ENCODE peak calls at places on chromosomes 11 and 22, in ten cellular contexts. E is CD8-positive, alpha-beta T cell; F is dorsolateral prefrontal cortex; A is GM12864; K is fibroblast of mammary gland; X is heart left ventricle; V is mesendoderm; G is naive thymus-derived CD4-positive, alpha-beta T cell; Y is lower lobe of right lung; I is GM12865. H is an unnamed sample.

GRCh38 chr11:65920035-65920802 is 993 bp downstream of the DRAP1 start:
- DNase-seq in E (no peak), G (no peak), I (no peak), A (no peak), F (peak), V (no peak), K (no peak), X (no peak), Y (no peak), H (peak)

GRCh38 chr22:19287076-19287724 is 4.3 kb downstream of the CLTCL1 start:
- DNase-seq in G (no peak), A (no peak), V (no peak), X (no peak), Y (no peak), E (no peak), K (peak), I (no peak), F (no peak), H (no peak)

GRCh38 chr22:33635766-33636165 is 284.5 kb downstream of the LARGE1 start:
- DNase-seq in G (no peak), F (no peak), V (no peak), I (no peak), X (no peak), E (no peak), A (no peak), K (no peak), Y (no peak), H (no peak)

GRCh38 chr11:75351541-75352416 is at the start of gene ARRB1:
- DNase-seq in E (peak), F (no peak), Y (peak), A (no peak), K (no peak), V (peak), X (peak), G (peak), I (peak), H (peak)

GRCh38 chr11:35583126-35583525 is 35.1 kb upstream of the FJX1 start:
- DNase-seq in X (no peak), I (no peak), E (no peak), G (no peak), Y (no peak), K (peak), A (no peak), F (no peak), V (no peak), H (no peak)

GRCh38 chr11:79458712-79459111 is 17.9 kb upstream of the TENM4 start:
- DNase-seq in G (no peak), I (no peak), K (no peak), Y (no peak), E (no peak), F (no peak), X (no peak), A (no peak), V (no peak), H (no peak)

GRCh38 chr11:10302294-10302743 is 2.6 kb upstream of the ADM start:
- DNase-seq in V (peak), X (no peak), G (no peak), F (no peak), I (no peak), Y (no peak), K (no peak), E (no peak), A (no peak), H (no peak)

GRCh38 chr11:128406365-128406706 is 181.0 kb downstream of the ETS1 start:
- DNase-seq in X (peak), F (no peak), G (no peak), K (no peak), A (no peak), E (no peak), Y (no peak), V (peak), I (peak), H (no peak)

GRCh38 chr11:11313426-11313825 is 39.6 kb downstream of the CSNK2A3 start:
- DNase-seq in K (peak), V (no peak), E (no peak), G (no peak), Y (peak), A (no peak), X (no peak), F (no peak), I (no peak), H (no peak)

GRCh38 chr11:19241260-19242183 is 777 bp upstream of the E2F8 start:
- DNase-seq in K (no peak), E (peak), I (peak), X (peak), F (no peak), A (no peak), Y (peak), V (peak), G (peak), H (no peak)

GRCh38 chr11:40425168-40425567 is 1034.3 kb downstream of the LRRC4C start:
- DNase-seq in Y (no peak), X (no peak), V (no peak), K (no peak), G (no peak), I (no peak), F (no peak), A (no peak), E (no peak), H (no peak)

GRCh38 chr11:83257638-83258229 is 28.4 kb downstream of the CCDC90B start:
- DNase-seq in V (peak), Y (no peak), G (no peak), I (no peak), K (peak), F (no peak), A (no peak), E (no peak), X (no peak), H (no peak)

GRCh38 chr11:70675697-70676374 is 277.5 kb downstream of the CTTN start:
- DNase-seq in F (no peak), I (no peak), E (no peak), G (no peak), V (no peak), X (no peak), A (no peak), Y (no peak), K (no peak), H (no peak)

GRCh38 chr11:111378773-111379499 is at the start of gene POU2AF1:
- DNase-seq in F (no peak), I (peak), Y (no peak), E (peak), X (no peak), K (peak), V (no peak), A (peak), G (peak), H (no peak)

GRCh38 chr11:11789735-11790369 is 51.9 kb upstream of the USP47 start:
- DNase-seq in E (no peak), V (peak), G (no peak), A (no peak), I (peak), F (no peak), K (peak), X (no peak), Y (no peak), H (peak)

GRCh38 chr22:31086703-31087330 is 5.7 kb downstream of the SMTN start:
- DNase-seq in K (no peak), X (no peak), Y (no peak), I (no peak), A (no peak), V (no peak), G (no peak), F (no peak), E (no peak), H (no peak)

GRCh38 chr11:19711911-19712280 is 741 bp upstream of the NAV2 start:
- DNase-seq in A (no peak), K (no peak), G (no peak), I (peak), V (no peak), Y (peak), F (no peak), X (no peak), E (no peak), H (no peak)

GRCh38 chr11:47130541-47130940 is 46.1 kb downstream of the ARFGAP2 start:
- DNase-seq in Y (no peak), G (no peak), K (no peak), E (no peak), I (no peak), V (peak), X (no peak), F (no peak), A (no peak), H (no peak)

GRCh38 chr11:69359735-69360470 is 65.9 kb downstream of the MYEOV start:
- DNase-seq in A (no peak), X (no peak), K (peak), G (no peak), V (no peak), Y (no peak), F (no peak), I (no peak), E (no peak), H (no peak)

GRCh38 chr11:83816572-83817187 is 530.5 kb upstream of the CCDC90B start:
- DNase-seq in Y (no peak), V (no peak), K (peak), F (no peak), G (no peak), X (no peak), I (peak), A (no peak), E (no peak), H (no peak)

GRCh38 chr11:84642500-84642899 is 984.6 kb downstream of the DLG2 start:
- DNase-seq in Y (no peak), K (no peak), V (peak), A (no peak), G (no peak), E (no peak), I (no peak), F (no peak), X (no peak), H (no peak)

GRCh38 chr22:42808516-42808915 is 48.6 kb downstream of the ARFGAP3 start:
- DNase-seq in I (no peak), G (no peak), F (no peak), Y (no peak), V (no peak), K (no peak), A (no peak), E (no peak), X (no peak), H (peak)

GRCh38 chr11:45833761-45834160 is 13.5 kb upstream of the CRY2 start:
- DNase-seq in E (no peak), K (no peak), A (no peak), G (no peak), V (no peak), F (no peak), X (no peak), I (no peak), Y (no peak), H (no peak)

GRCh38 chr22:24583221-24583971 is 9.5 kb downstream of the LRRC75B start:
- DNase-seq in X (no peak), E (no peak), G (no peak), F (no peak), K (no peak), I (no peak), A (no peak), Y (no peak), V (no peak), H (peak)

GRCh38 chr22:47384977-47385376 is 622.5 kb downstream of the TBC1D22A start:
- DNase-seq in V (no peak), F (no peak), G (no peak), X (no peak), Y (no peak), K (no peak), I (no peak), A (no peak), E (no peak), H (no peak)

GRCh38 chr22:42743501-42743991 is 22.9 kb upstream of the A4GALT start:
- DNase-seq in A (no peak), K (peak), G (no peak), X (peak), F (no peak), V (no peak), E (no peak), I (no peak), Y (peak), H (peak)

DNA sequence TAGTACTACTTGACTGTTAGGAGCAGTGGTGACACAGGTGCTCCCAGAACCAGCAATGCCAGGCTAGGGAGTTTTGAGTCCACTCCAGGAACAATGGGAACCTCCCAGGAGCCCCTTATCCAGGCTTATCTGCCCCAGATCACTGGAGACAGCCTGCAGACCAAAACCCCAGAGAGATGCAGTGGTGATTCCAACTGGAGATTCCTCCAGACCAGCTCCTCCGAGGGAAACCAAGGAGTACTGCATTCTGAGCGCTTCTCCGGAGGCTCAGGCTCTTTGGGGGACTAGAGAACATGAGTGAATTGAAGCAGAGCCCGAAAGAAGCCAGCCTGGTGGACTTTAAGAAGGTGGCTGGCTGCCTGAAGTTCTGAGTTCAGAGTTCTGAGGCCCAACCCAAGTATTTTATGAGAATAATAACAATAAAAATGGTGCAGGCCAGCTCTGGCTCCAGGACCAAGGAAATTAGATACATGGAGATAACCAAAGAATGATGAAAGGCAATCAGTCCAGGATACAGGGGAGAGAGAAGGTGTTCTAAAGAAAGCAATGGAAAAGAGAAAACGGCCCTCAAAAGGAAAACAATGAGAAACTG is 1.3 kb upstream of the TMEM25 start:
- DNase-seq in F (no peak), A (no peak), K (no peak), I (no peak), V (peak), G (no peak), Y (no peak), X (no peak), E (no peak), H (peak)
- H3K4me3 ChIP-seq in F (peak), A (no peak), K (no peak), I (no peak), V (no peak), G (peak), Y (peak), X (no peak), E (peak), H (no peak)

DNA sequence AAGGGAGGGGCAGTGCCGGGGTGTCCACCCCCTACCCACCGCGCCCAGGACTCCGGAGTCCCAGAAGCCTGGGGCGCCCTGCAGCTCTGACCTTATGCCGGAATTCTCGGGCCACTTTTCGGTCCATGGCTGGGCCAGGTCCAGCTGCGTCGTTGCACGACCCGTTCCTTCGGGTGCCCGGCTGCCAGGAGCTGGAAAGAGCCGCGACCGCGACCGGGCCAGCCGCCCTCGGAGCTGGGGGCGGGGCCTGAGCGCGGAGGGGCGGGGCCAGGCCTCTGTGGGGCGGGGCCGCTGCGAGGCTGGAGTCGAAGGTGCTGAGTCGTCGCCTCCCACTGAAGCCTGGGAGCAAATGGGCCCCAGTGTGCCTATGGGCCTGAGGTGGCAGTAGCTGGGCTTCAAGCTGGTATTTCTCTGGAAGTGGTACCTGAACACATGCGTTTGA is at the start of gene USH1C:
- DNase-seq in E (no peak), Y (no peak), F (no peak), G (no peak), V (peak), K (no peak), X (no peak), I (no peak), A (no peak), H (peak)
- H3K4me3 ChIP-seq in E (no peak), Y (no peak), F (peak), G (no peak), V (peak), K (no peak), X (no peak), I (no peak), A (no peak), H (peak)

DNA sequence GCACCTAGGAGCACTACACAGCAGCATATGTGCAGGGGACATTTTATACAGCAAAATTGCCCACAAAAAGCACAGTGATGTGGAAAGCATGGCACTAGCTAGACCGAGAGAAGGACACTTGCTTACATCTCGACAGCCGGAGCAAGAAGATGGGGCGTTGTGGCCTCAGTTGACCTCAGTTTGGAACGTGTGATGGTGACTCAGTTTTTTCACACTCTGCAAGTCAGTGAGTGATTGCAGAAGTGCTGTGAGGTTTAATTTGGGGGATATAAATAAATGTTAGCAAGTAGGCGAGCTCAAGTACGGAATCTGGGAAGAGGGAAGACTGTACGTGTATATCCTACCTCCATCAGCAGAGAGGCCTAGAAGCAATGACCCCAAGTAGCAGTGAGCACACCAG is 23.3 kb downstream of the LRP5 start:
- DNase-seq in A (no peak), F (peak), G (no peak), I (no peak), Y (no peak), E (no peak), X (no peak), K (no peak), V (no peak), H (no peak)
- H3K4me3 ChIP-seq in A (no peak), F (no peak), G (no peak), I (no peak), Y (no peak), E (no peak), X (no peak), K (no peak), V (no peak), H (no peak)

DNA sequence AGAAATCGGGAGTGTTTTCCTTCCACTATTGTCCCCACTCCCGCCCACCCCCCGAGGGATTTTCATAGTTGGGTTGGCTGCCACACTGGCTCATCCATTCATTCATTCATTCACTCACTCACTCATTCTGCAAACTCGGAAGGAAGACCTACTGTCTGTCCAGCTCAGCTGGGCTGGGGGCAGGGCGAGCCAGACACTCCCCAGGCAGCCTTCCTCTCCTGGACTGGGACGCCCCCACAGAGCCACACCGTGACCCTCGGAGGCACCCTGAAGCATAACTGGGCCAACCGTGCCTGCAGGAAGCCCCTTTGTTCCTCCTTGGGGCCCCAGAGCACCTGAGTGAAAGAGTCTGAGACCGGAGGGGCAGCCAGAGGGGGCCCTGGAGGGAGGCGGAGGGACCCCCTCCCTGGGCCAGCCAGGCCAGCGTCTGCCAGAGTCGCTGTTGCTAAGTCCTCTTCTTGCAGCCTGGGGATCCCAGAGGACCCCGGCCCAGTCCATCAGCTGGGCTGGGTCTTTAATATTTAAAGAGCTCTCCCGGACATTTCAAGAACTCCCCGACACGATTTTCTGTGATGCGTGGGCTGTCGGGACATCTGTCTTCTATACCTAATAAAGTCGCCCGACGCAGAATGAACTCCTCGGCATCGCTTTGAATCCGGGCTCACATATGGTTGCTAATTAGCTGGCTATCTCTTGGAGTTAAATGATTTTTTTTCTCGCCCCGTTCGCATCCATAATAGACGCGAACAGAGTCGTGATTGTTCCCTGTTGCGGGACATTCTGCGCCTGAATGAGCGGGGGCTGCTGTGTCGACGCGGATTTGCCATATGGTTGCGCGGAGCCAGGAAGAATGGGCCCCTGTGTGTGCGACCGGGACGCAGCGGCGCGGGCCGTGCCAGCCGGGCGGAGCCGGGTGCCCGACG is 16.7 kb downstream of the CDKN1C start:
- DNase-seq in F (peak), G (no peak), E (no peak), Y (no peak), I (no peak), K (no peak), X (no peak), V (no peak), A (no peak), H (no peak)
- H3K4me3 ChIP-seq in F (peak), G (no peak), E (no peak), Y (peak), I (peak), K (no peak), X (no peak), V (no peak), A (no peak), H (no peak)

GRCh38 chr11:60950933-60951610 is 904 bp downstream of the SLC15A3 start:
- DNase-seq in V (peak), F (no peak), Y (peak), E (peak), I (peak), X (peak), G (peak), A (no peak), K (no peak), H (peak)
- H3K4me3 ChIP-seq in V (peak), F (peak), Y (peak), E (peak), I (peak), X (peak), G (peak), A (peak), K (no peak), H (peak)

GRCh38 chr11:1834791-1835670 is at the start of gene SYT8:
- DNase-seq in Y (peak), X (peak), V (no peak), F (no peak), I (no peak), K (no peak), G (no peak), A (no peak), E (no peak), H (no peak)
- H3K4me3 ChIP-seq in Y (no peak), X (no peak), V (no peak), F (no peak), I (no peak), K (no peak), G (no peak), A (no peak), E (no peak), H (no peak)

GRCh38 chr22:38503021-38503420 is 3.1 kb downstream of the DDX17 start:
- DNase-seq in F (no peak), V (no peak), X (no peak), A (no peak), E (no peak), K (no peak), Y (no peak), I (no peak), G (no peak), H (no peak)
- H3K4me3 ChIP-seq in F (peak), V (no peak), X (peak), A (no peak), E (peak), K (peak), Y (peak), I (peak), G (peak), H (no peak)

DNA sequence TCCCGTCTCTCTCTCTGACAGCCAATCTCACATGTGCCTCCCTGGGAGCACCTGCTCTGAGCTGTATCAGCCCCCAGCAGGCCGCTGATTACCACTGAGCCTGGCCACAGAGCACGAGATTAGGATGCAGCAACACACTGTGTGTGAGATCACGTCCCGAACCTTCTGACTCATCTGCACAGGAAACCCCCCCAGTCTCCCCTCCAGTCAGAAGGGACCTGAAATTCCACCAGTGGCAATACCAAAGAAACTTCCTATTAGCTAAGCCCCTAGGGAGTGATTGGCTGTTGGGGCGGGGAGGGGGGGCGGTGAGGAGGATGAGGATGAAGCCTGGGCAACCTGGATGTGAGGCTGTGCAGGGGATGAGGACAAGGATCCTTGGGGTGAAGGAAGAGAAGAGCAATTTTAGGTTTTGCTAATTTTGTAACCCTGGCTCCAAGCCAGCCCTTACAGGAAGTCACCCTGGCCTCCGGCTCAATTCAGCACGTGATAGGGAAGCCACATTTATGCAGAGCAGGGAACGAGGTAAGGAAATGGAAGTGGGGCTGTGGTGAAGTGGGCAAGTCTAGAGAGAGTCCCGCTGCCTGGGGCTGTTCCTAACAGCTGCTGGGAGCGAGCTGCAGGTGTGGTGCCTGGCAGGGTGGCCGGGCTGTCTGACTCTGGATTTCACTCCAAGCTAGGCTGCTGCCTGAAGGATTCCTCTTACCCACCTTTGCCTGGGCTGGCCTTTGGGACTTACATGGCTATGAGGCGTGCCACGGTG is 1.9 kb downstream of the SLC43A3 start:
- DNase-seq in E (peak), F (no peak), G (peak), V (peak), I (peak), A (peak), K (peak), X (peak), Y (peak), H (peak)
- H3K4me3 ChIP-seq in E (peak), F (no peak), G (peak), V (no peak), I (peak), A (peak), K (peak), X (no peak), Y (peak), H (no peak)

H was measured in testis.